ENCODE peak calls at places on chromosomes 2 and 18, in six cellular contexts. D is IMR-90, A is H9, F is neuronal stem cell, X is mesenchymal stem cell, U is H1. R is an unnamed sample.

GRCh38 chr18:23479829-23480505 is 23.3 kb upstream of the RMC1 start:
- DNase-seq in F (no peak), A (no peak), D (no peak), U (no peak), X (no peak), R (no peak)

GRCh38 chr18:71431689-71432088 is 1112.5 kb downstream of the CBLN2 start:
- DNase-seq in A (no peak), X (no peak), U (no peak), D (no peak), F (no peak), R (no peak)

GRCh38 chr2:75200140-75200985 is 1.0 kb upstream of the TACR1 start:
- DNase-seq in D (peak; percentile 39), U (peak; percentile 72), X (peak; percentile 50), F (peak; percentile 27), A (peak; percentile 53), R (peak; percentile 59)

GRCh38 chr18:34909637-34910364 is 131.4 kb upstream of the MAPRE2 start:
- DNase-seq in D (peak; percentile 69), A (no peak), U (no peak), X (peak; percentile 68), F (no peak), R (no peak)

GRCh38 chr2:86194751-86195054 is 559 bp downstream of the IMMT start:
- DNase-seq in F (no peak), U (no peak), D (no peak), X (no peak), A (peak; percentile 96), R (no peak)

GRCh38 chr2:160993543-160994090 is 166.6 kb upstream of the TANK start:
- DNase-seq in A (no peak), U (no peak), D (no peak), F (no peak), X (no peak), R (no peak)

GRCh38 chr2:236117861-236118269 is 50.3 kb downstream of the GBX2 start:
- DNase-seq in X (no peak), D (no peak), U (no peak), A (no peak), F (no peak), R (peak; percentile 17)

GRCh38 chr2:101173707-101174295 is 22.6 kb upstream of the TBC1D8 start:
- DNase-seq in F (no peak), D (no peak), A (no peak), U (no peak), X (no peak), R (no peak)

GRCh38 chr2:227717687-227718567 is at the start of gene SLC19A3:
- DNase-seq in X (peak; percentile 73), A (peak; percentile 92), U (peak; percentile 91), D (peak; percentile 50), F (peak; percentile 63), R (peak; percentile 86)

GRCh38 chr2:217918220-217919024 is 84.4 kb downstream of the TNS1 start:
- DNase-seq in X (peak; percentile 57), A (peak; percentile 74), F (peak; percentile 11), U (no peak), D (peak; percentile 39), R (peak; percentile 76)

GRCh38 chr2:54871457-54872103 is 148.1 kb downstream of the EML6 start:
- DNase-seq in X (no peak), D (peak; percentile 45), U (no peak), F (no peak), A (no peak), R (no peak)

GRCh38 chr18:48826806-48827205 is 124.0 kb downstream of the SMAD7 start:
- DNase-seq in X (no peak), D (no peak), A (peak; percentile 12), U (no peak), F (no peak), R (no peak)

GRCh38 chr2:12177052-12177994 is 430.9 kb downstream of the LPIN1 start:
- DNase-seq in X (peak; percentile 90), U (no peak), F (no peak), A (no peak), D (peak; percentile 76), R (peak; percentile 91)

GRCh38 chr2:182522428-182522896 is 95.6 kb upstream of the PDE1A start:
- DNase-seq in X (peak; percentile 30), F (no peak), D (no peak), A (no peak), U (no peak), R (no peak)

GRCh38 chr2:188314314-188315054 is 22.8 kb downstream of the GULP1 start:
- DNase-seq in D (no peak), A (no peak), F (no peak), X (peak; percentile 58), U (no peak), R (peak; percentile 58)

GRCh38 chr2:18178736-18179349 is 300.4 kb downstream of the KCNS3 start:
- DNase-seq in D (peak; percentile 38), A (peak; percentile 42), F (peak; percentile 66), X (peak; percentile 66), U (peak; percentile 63), R (peak; percentile 74)

GRCh38 chr2:218631837-218632236 is 24.1 kb downstream of the PLCD4 start:
- DNase-seq in D (peak; percentile 47), A (no peak), F (no peak), U (no peak), X (no peak), R (no peak)

GRCh38 chr2:9364373-9364772 is 59.0 kb downstream of the ITGB1BP1 start:
- DNase-seq in F (no peak), X (peak; percentile 18), D (no peak), A (no peak), U (no peak), R (no peak)

GRCh38 chr2:72143441-72144356 is 4.0 kb downstream of the CYP26B1 start:
- DNase-seq in U (peak; percentile 76), X (peak; percentile 32), F (no peak), D (no peak), A (peak; percentile 57), R (peak; percentile 37)

GRCh38 chr2:64610456-64610855 is 43.3 kb downstream of the SERTAD2 start:
- DNase-seq in X (no peak), F (no peak), U (no peak), D (no peak), A (no peak), R (no peak)

GRCh38 chr2:64607381-64607780 is 46.3 kb downstream of the SERTAD2 start:
- DNase-seq in F (no peak), A (no peak), D (no peak), U (no peak), X (no peak), R (no peak)

GRCh38 chr2:64608867-64609228 is 44.9 kb downstream of the SERTAD2 start:
- DNase-seq in U (peak; percentile 76), A (no peak), F (no peak), X (no peak), D (no peak), R (no peak)

GRCh38 chr2:64606495-64607363 is 47.0 kb downstream of the SERTAD2 start:
- DNase-seq in U (peak; percentile 77), F (no peak), A (peak; percentile 87), D (no peak), X (peak; percentile 29), R (peak; percentile 88)

DNA sequence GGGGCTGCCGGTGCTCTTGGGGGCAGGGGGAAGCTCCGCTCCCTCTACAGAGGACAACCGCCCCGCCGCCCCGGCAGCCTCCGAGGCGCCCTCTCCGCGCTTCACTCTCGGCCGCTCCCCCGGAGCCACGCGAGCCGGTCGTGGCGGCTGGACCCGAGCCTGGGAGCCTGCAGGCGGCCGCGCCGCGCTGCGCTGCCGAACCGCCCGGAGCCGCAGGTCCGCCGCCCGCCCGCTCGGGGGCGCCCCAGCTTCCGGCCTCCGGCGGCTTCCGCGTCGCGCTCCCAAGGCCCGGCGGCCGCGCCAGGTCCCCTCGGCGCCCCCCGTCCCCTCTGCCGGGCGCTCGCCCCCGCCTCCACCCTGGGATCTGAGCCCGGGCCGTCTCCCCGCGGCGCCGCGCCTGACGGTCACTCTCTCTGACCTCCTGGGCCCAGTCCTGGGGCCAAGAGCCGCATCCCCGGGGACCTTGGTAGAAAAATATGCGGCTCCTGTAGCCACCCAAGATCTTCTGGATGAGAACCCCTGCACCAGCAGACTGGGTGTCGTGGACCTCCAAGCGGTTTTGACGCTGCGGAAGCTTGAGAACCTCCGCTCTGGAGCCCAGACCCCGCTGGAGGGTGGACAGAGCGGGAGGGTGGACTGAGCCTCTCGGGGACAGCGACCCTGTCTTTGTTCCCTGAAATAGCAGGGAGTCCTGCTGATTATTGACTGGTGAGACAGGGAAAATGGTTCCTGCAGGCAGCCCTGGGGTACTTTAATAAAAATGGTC is 44.3 kb downstream of the SERTAD2 start:
- DNase-seq in A (peak; percentile 63), X (peak; percentile 48), D (peak; percentile 17), F (no peak), U (peak; percentile 81), R (peak; percentile 67)
- H3K4ac ChIP-seq in A (no peak overlapping the region), X (peak overlapping the region; percentile 41), D (no peak overlapping the region), F (peak overlapping the region; percentile 26), U (no peak overlapping the region), R (peak overlapping the region; percentile 49)

GRCh38 chr2:38416296-38417036 is 39.4 kb upstream of the ATL2 start:
- DNase-seq in U (no peak), F (no peak), A (no peak), D (no peak), X (no peak), R (no peak)

GRCh38 chr2:38415023-38415422 is 38.0 kb upstream of the ATL2 start:
- DNase-seq in U (no peak), F (no peak), X (no peak), D (no peak), A (no peak), R (no peak)

GRCh38 chr2:38421274-38422056 is 44.4 kb upstream of the ATL2 start:
- DNase-seq in X (no peak), D (no peak), A (no peak), U (no peak), F (no peak), R (no peak)

GRCh38 chr2:38415761-38416291 is 38.8 kb upstream of the ATL2 start:
- DNase-seq in X (no peak), A (no peak), F (no peak), U (no peak), D (no peak), R (no peak)

GRCh38 chr2:38417745-38418689 is 40.9 kb upstream of the ATL2 start:
- DNase-seq in A (no peak), U (no peak), F (no peak), D (no peak), X (no peak), R (no peak)
- H4K8ac ChIP-seq in A (no peak overlapping the region), U (no peak overlapping the region), F (no peak overlapping the region), D (no peak overlapping the region), X (no peak overlapping the region), R (no peak overlapping the region)

GRCh38 chr2:176421291-176422050 is 152.2 kb downstream of the MTX2 start:
- DNase-seq in F (no peak), D (peak; percentile 40), X (peak; percentile 27), U (no peak), A (no peak), R (no peak)

GRCh38 chr2:176423819-176424218 is 154.6 kb downstream of the MTX2 start:
- DNase-seq in U (no peak), X (no peak), D (no peak), F (no peak), A (no peak), R (no peak)

GRCh38 chr2:176418768-176419167 is 149.5 kb downstream of the MTX2 start:
- DNase-seq in A (no peak), U (no peak), F (no peak), D (no peak), X (no peak), R (no peak)

GRCh38 chr2:176415946-176416499 is 146.8 kb downstream of the MTX2 start:
- DNase-seq in X (no peak), A (no peak), F (no peak), D (no peak), U (no peak), R (no peak)

GRCh38 chr2:176419591-176420071 is 150.4 kb downstream of the MTX2 start:
- DNase-seq in F (no peak), A (no peak), U (no peak), D (peak; percentile 89), X (peak; percentile 79), R (no peak)
- H2BK15ac ChIP-seq in F (no peak overlapping the region), A (no peak overlapping the region), U (no peak overlapping the region), D (peak overlapping the region; percentile 90), X (no peak overlapping the region), R (no peak overlapping the region)

GRCh38 chr2:1713156-1713838 is 31.0 kb downstream of the PXDN start:
- DNase-seq in A (no peak), X (no peak), F (peak; percentile 54), U (no peak), D (no peak), R (no peak)
- H3K4ac ChIP-seq in A (no peak overlapping the region), X (no peak overlapping the region), F (no peak overlapping the region), U (no peak overlapping the region), D (no peak overlapping the region), R (no peak overlapping the region)